ENCODE peak calls at places on chromosome 12, in five cellular contexts. Z is dorsolateral prefrontal cortex, V is GM23338, M is HCT116, E is pancreas. J is an unnamed sample.

GRCh38 chr12:2902287-2902880 is 11.7 kb downstream of the TULP3 start:
- DNase-seq in Z (peak), M (no peak), E (peak), V (no peak), J (no peak)

GRCh38 chr12:12551115-12551514 is 11.5 kb downstream of the DUSP16 start:
- DNase-seq in V (no peak), E (no peak), Z (no peak), M (no peak), J (no peak)

GRCh38 chr12:8088574-8088973 is 6.5 kb downstream of the NECAP1 start:
- DNase-seq in Z (no peak), E (no peak), M (no peak), V (no peak), J (no peak)

GRCh38 chr12:13183621-13184020 is 12.9 kb upstream of the EMP1 start:
- DNase-seq in Z (no peak), M (no peak), V (no peak), E (no peak), J (no peak)

GRCh38 chr12:19312637-19313036 is 126.7 kb upstream of the AEBP2 start:
- DNase-seq in Z (no peak), E (no peak), V (no peak), M (no peak), J (no peak)

GRCh38 chr12:6765634-6766581 is at the start of gene PTMS:
- DNase-seq in Z (peak), M (peak), E (peak), V (peak), J (peak)

GRCh38 chr12:28543021-28543890 is 353.0 kb downstream of the CCDC91 start:
- DNase-seq in M (no peak), E (no peak), V (no peak), Z (no peak), J (no peak)

GRCh38 chr12:49417558-49417957 is 50.3 kb downstream of the SPATS2 start:
- DNase-seq in M (no peak), V (no peak), E (no peak), Z (no peak), J (no peak)

GRCh38 chr12:71661977-71662522 is 1.6 kb downstream of the ZFC3H1 start:
- DNase-seq in Z (no peak), M (no peak), V (no peak), E (no peak), J (no peak)

GRCh38 chr12:121827351-121828099 is 23.7 kb downstream of the SETD1B start:
- DNase-seq in E (no peak), M (no peak), V (no peak), Z (no peak), J (no peak)

GRCh38 chr12:34345801-34346200 is 323.5 kb downstream of the ALG10 start:
- DNase-seq in Z (no peak), E (no peak), M (no peak), V (no peak), J (no peak)

GRCh38 chr12:123269980-123270379 is 1.7 kb downstream of the CDK2AP1 start:
- DNase-seq in M (no peak), Z (no peak), E (no peak), V (peak), J (no peak)

GRCh38 chr12:123270380-123271181 is 1.1 kb downstream of the CDK2AP1 start:
- DNase-seq in M (no peak), E (no peak), Z (peak), V (peak), J (peak)

GRCh38 chr12:123269395-123269892 is 2.2 kb downstream of the CDK2AP1 start:
- DNase-seq in E (peak), M (no peak), Z (peak), V (peak), J (peak)

GRCh38 chr12:123273166-123273565 is 1.5 kb upstream of the CDK2AP1 start:
- DNase-seq in V (no peak), M (no peak), E (no peak), Z (no peak), J (no peak)

DNA sequence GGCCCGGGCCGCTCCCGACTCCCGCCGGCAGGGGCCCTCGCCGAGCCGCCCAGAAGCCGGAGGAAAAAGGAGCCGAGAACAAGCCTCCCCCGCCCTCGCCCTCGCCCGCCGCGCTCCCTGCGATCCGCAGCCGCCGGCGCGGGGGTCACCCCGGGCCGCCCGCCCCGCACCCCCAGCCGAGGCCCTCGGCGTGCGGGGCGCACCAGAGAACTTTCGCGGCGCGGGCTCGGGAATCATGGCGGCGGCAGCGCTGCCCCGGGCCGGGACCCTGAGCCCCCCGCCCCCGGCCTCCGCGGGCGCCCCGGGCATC is 519 bp downstream of the CDK2AP1 start:
- DNase-seq in Z (peak), V (peak), E (peak), M (no peak), J (no peak)
- TF ChIP-seq CTCF in Z (peak), V (no peak), E (peak), M (peak), J (peak)

GRCh38 chr12:51323317-51323960 is 535 bp downstream of the BIN2 start:
- DNase-seq in M (no peak), V (no peak), E (no peak), Z (no peak), J (no peak)

GRCh38 chr12:51321882-51322281 is 2.1 kb downstream of the BIN2 start:
- DNase-seq in E (no peak), Z (no peak), M (no peak), V (no peak), J (no peak)

GRCh38 chr12:51322452-51322851 is 1.5 kb downstream of the BIN2 start:
- DNase-seq in E (no peak), Z (no peak), M (no peak), V (no peak), J (no peak)

GRCh38 chr12:51324953-51325352 is 979 bp upstream of the BIN2 start:
- DNase-seq in Z (no peak), V (no peak), M (no peak), E (no peak), J (no peak)

DNA sequence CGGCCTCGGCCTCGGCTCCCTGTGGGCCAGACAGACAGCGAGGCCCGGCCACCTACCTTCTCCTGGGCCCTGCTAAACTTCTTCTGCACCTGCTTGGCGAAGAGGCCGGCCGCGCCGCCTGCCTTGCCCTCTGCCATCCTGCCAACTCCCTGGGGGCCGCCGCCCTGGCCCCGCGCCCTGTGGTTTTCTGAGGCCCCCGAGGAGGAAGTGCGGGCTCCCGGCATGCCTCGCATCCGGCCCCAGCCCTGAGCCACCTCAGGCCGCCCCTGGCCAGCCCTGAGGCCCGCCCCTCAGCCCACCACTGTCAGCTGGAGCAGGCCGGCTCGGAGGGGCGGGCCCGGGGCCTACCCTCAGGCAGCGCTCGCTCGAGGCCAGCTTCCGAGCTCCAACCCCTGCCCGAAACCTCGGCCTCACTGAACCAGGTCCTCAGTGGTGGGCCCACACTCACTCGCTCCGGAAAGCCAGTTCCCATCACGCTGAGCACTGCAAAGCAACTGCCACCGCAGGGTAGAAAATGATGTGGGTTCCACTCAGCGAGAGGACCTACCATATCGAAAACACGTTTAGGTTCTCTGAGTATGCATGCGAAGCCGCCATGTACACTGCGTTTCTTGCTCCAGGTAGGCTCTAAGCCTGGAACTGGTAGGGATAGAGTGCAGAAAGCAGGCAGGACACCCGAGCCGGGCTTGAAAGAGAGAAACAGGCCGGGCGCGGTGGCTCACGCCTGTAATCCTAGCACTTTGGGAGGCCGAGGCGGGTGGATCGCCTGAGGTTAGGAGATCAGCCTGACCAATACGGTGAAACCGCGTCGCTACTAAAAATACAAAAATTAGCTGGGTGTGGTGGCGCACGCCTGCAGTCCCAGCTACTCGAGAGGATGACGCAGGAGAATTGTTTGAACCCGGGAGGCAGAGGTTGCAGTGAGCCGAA is at the start of gene BIN2:
- DNase-seq in V (no peak), M (no peak), E (no peak), Z (no peak), J (no peak)
- H3K4me3 ChIP-seq in V (no peak), M (no peak), E (no peak), Z (peak), J (no peak)

DNA sequence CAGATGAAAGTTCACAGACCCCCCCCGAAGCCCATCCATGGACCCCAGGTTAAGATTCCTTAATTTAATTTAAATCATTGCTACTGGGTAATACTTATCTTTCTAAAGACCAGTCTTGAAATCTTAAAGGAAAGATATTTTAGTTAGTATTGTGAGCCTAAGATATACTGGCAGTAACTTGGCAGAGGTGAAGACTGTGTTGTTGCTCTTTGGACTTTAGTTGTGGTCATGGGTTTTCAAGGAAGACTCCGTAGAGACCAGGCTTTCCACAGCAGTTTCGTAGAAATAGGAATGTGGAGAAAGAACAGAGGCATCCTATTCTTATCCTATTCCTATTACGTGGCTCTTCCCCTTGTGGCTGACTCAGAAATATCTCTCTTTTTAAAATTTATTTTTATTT is 98.9 kb downstream of the SCN8A start:
- DNase-seq in E (no peak), V (no peak), M (no peak), Z (no peak), J (no peak)
- TF ChIP-seq CTCF in E (no peak), V (no peak), M (no peak), Z (no peak), J (no peak)

DNA sequence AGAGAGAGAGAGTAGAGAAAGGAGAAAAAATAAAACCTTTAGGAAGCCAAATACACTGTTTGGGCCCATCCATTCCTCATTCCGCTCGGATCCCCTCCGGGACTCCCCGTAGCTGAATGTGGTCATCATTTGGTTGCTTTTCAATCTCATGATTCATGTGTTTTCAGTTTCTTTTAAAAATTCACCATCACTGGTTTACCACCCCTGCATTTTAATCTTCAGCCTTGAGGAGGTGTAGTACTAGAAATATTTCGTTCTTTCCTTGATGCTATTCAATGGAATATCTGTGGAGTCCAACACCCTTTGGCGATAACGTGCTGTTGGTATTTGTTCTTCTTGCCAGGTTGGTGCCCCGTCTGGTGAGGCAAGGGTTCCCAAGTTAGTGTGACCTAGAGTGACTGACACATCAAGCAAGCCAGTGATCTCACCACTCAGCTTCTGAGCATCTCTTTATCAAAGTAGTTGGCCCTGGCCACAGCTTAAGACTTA is 60.1 kb downstream of the PLXNC1 start:
- DNase-seq in Z (no peak), M (no peak), E (no peak), V (no peak), J (no peak)
- H3K4me3 ChIP-seq in Z (peak), M (no peak), E (no peak), V (no peak), J (no peak)

J was measured in AG09309.